ENCODE peak calls at places on chromosome 3, in nine cellular contexts. V, L, F, I, X, O, K, G and T are unnamed samples.

GRCh38 chr3:11603628-11604027 is 40.1 kb downstream of the VGLL4 start:
- DNase-seq in X (no peak), F (peak), I (no peak), K (peak), G (no peak), O (peak), V (no peak), L (no peak), T (no peak)

GRCh38 chr3:146921693-146922092 is 316.5 kb upstream of the PLSCR5 start:
- DNase-seq in V (no peak), X (no peak), K (no peak), I (no peak), F (no peak), L (no peak), O (no peak), G (no peak), T (no peak)

GRCh38 chr3:10459954-10460754 is 45.2 kb downstream of the ATP2B2 start:
- DNase-seq in F (peak), X (no peak), O (peak), G (peak), V (no peak), I (peak), K (peak), L (peak), T (no peak)

GRCh38 chr3:143375698-143376097 is 256.1 kb downstream of the CHST2 start:
- DNase-seq in O (no peak), G (no peak), I (no peak), K (no peak), L (no peak), X (no peak), V (no peak), F (no peak), T (no peak)

GRCh38 chr3:14627815-14628214 is 23.7 kb upstream of the CCDC174 start:
- DNase-seq in I (no peak), V (no peak), X (no peak), L (no peak), O (no peak), G (no peak), F (no peak), K (no peak), T (no peak)

GRCh38 chr3:14415501-14415900 is 13.1 kb downstream of the SLC6A6 start:
- DNase-seq in O (peak), I (no peak), G (no peak), K (no peak), X (no peak), F (no peak), V (no peak), L (no peak), T (no peak)

GRCh38 chr3:46114324-46114988 is 87.2 kb upstream of the XCR1 start:
- DNase-seq in G (no peak), L (no peak), F (peak), K (no peak), I (no peak), O (peak), X (no peak), V (no peak), T (no peak)

GRCh38 chr3:128763967-128764366 is 38.0 kb downstream of the RAB7A start:
- DNase-seq in X (no peak), O (no peak), F (no peak), I (no peak), G (no peak), K (no peak), L (no peak), V (no peak), T (no peak)

GRCh38 chr3:56933803-56934202 is 126.7 kb upstream of the SPATA12 start:
- DNase-seq in V (no peak), L (no peak), X (no peak), G (no peak), K (no peak), I (no peak), F (no peak), O (no peak), T (no peak)